ENCODE peak calls at places on chromosomes 1 and 21, in five cellular contexts. One of them, this sample, is unnamed. For H3K4me1, the result is how much of the 10 kb centered on the place peaks cover.

GRCh38 chr21:40732998-40733397 is 114.0 kb downstream of the DSCAM start:
- DNase-seq in stomach: no peak
- DNase-seq in upper lobe of right lung: no peak
- DNase-seq in CD4-positive, alpha-beta memory T cell: no peak
- DNase-seq in lower lobe of right lung: no peak
- DNase-seq in this sample: no peak

GRCh38 chr1:154730251-154730650 is 122.3 kb upstream of the ADAR start:
- DNase-seq in stomach: no peak
- DNase-seq in upper lobe of right lung: no peak
- DNase-seq in CD4-positive, alpha-beta memory T cell: no peak
- DNase-seq in lower lobe of right lung: no peak
- DNase-seq in this sample: no peak

GRCh38 chr1:151851886-151852285 is 1.6 kb downstream of the THEM5 start:
- DNase-seq in stomach: no peak
- DNase-seq in upper lobe of right lung: no peak
- DNase-seq in CD4-positive, alpha-beta memory T cell: no peak
- DNase-seq in lower lobe of right lung: no peak
- DNase-seq in this sample: no peak

GRCh38 chr1:226349801-226350503 is 41.0 kb upstream of the LIN9 start:
- DNase-seq in stomach: peak
- DNase-seq in upper lobe of right lung: no peak
- DNase-seq in CD4-positive, alpha-beta memory T cell: no peak
- DNase-seq in lower lobe of right lung: no peak
- DNase-seq in this sample: peak

GRCh38 chr1:40699787-40700186 is 8.3 kb downstream of the NFYC start:
- DNase-seq in stomach: no peak
- DNase-seq in upper lobe of right lung: no peak
- DNase-seq in CD4-positive, alpha-beta memory T cell: no peak
- DNase-seq in lower lobe of right lung: no peak
- DNase-seq in this sample: no peak

GRCh38 chr1:211013346-211014240 is 120.4 kb downstream of the KCNH1 start:
- DNase-seq in stomach: no peak
- DNase-seq in upper lobe of right lung: no peak
- DNase-seq in CD4-positive, alpha-beta memory T cell: no peak
- DNase-seq in lower lobe of right lung: no peak
- DNase-seq in this sample: no peak

GRCh38 chr1:64087768-64088167 is 115.7 kb upstream of the UBE2U start:
- DNase-seq in stomach: no peak
- DNase-seq in upper lobe of right lung: no peak
- DNase-seq in CD4-positive, alpha-beta memory T cell: no peak
- DNase-seq in lower lobe of right lung: no peak
- DNase-seq in this sample: no peak

GRCh38 chr1:29824025-29824424 is 587.7 kb downstream of the PTPRU start:
- DNase-seq in stomach: peak
- DNase-seq in upper lobe of right lung: no peak
- DNase-seq in CD4-positive, alpha-beta memory T cell: no peak
- DNase-seq in lower lobe of right lung: no peak
- DNase-seq in this sample: no peak

GRCh38 chr1:110548381-110548780 is 29.4 kb upstream of the KCNA10 start:
- DNase-seq in stomach: peak
- DNase-seq in upper lobe of right lung: no peak
- DNase-seq in CD4-positive, alpha-beta memory T cell: no peak
- DNase-seq in lower lobe of right lung: no peak
- DNase-seq in this sample: no peak

GRCh38 chr1:94535879-94536278 is 5.7 kb downstream of the F3 start:
- DNase-seq in stomach: no peak
- DNase-seq in upper lobe of right lung: no peak
- DNase-seq in CD4-positive, alpha-beta memory T cell: no peak
- DNase-seq in lower lobe of right lung: no peak
- DNase-seq in this sample: no peak

GRCh38 chr1:102897537-102897936 is 210.8 kb downstream of the COL11A1 start:
- DNase-seq in stomach: no peak
- DNase-seq in upper lobe of right lung: no peak
- DNase-seq in CD4-positive, alpha-beta memory T cell: no peak
- DNase-seq in lower lobe of right lung: no peak
- DNase-seq in this sample: no peak

GRCh38 chr1:58763214-58763613 is 20.6 kb downstream of the JUN start:
- DNase-seq in stomach: no peak
- DNase-seq in upper lobe of right lung: no peak
- DNase-seq in CD4-positive, alpha-beta memory T cell: no peak
- DNase-seq in lower lobe of right lung: no peak
- DNase-seq in this sample: no peak

GRCh38 chr1:8219530-8219929 is 98.4 kb upstream of the SLC45A1 start:
- DNase-seq in stomach: no peak
- DNase-seq in upper lobe of right lung: no peak
- DNase-seq in CD4-positive, alpha-beta memory T cell: no peak
- DNase-seq in lower lobe of right lung: no peak
- DNase-seq in this sample: no peak

GRCh38 chr21:15514073-15514946 is 215.5 kb upstream of the USP25 start:
- DNase-seq in stomach: no peak
- DNase-seq in upper lobe of right lung: no peak
- DNase-seq in CD4-positive, alpha-beta memory T cell: peak
- DNase-seq in lower lobe of right lung: no peak
- DNase-seq in this sample: peak

GRCh38 chr1:172746091-172746949 is 87.4 kb downstream of the FASLG start:
- DNase-seq in stomach: no peak
- DNase-seq in upper lobe of right lung: no peak
- DNase-seq in CD4-positive, alpha-beta memory T cell: peak
- DNase-seq in lower lobe of right lung: no peak
- DNase-seq in this sample: peak

GRCh38 chr1:237119091-237119490 is 77.1 kb downstream of the RYR2 start:
- DNase-seq in stomach: no peak
- DNase-seq in upper lobe of right lung: no peak
- DNase-seq in CD4-positive, alpha-beta memory T cell: no peak
- DNase-seq in lower lobe of right lung: no peak
- DNase-seq in this sample: no peak

GRCh38 chr1:234980657-234981396 is 147.8 kb downstream of the TOMM20 start:
- DNase-seq in stomach: peak
- DNase-seq in upper lobe of right lung: peak
- DNase-seq in CD4-positive, alpha-beta memory T cell: peak
- DNase-seq in lower lobe of right lung: peak
- DNase-seq in this sample: peak

GRCh38 chr1:234978397-234979291 is 150.0 kb downstream of the TOMM20 start:
- DNase-seq in stomach: peak
- DNase-seq in upper lobe of right lung: peak
- DNase-seq in CD4-positive, alpha-beta memory T cell: peak
- DNase-seq in lower lobe of right lung: peak
- DNase-seq in this sample: peak

GRCh38 chr1:234981758-234982157 is 146.9 kb downstream of the TOMM20 start:
- DNase-seq in stomach: no peak
- DNase-seq in upper lobe of right lung: no peak
- DNase-seq in CD4-positive, alpha-beta memory T cell: no peak
- DNase-seq in lower lobe of right lung: no peak
- DNase-seq in this sample: no peak

GRCh38 chr1:234979316-234980223 is 149.1 kb downstream of the TOMM20 start:
- DNase-seq in stomach: no peak
- DNase-seq in upper lobe of right lung: no peak
- DNase-seq in CD4-positive, alpha-beta memory T cell: peak
- DNase-seq in lower lobe of right lung: no peak
- DNase-seq in this sample: no peak

GRCh38 chr1:234980224-234980656 is 148.4 kb downstream of the TOMM20 start:
- DNase-seq in stomach: no peak
- DNase-seq in upper lobe of right lung: no peak
- DNase-seq in CD4-positive, alpha-beta memory T cell: no peak
- DNase-seq in lower lobe of right lung: no peak
- DNase-seq in this sample: no peak
- H3K4me1 ChIP-seq in stomach: half or more
- H3K4me1 ChIP-seq in upper lobe of right lung: half or more
- H3K4me1 ChIP-seq in CD4-positive, alpha-beta memory T cell: half or more
- H3K4me1 ChIP-seq in lower lobe of right lung: half or more
- H3K4me1 ChIP-seq in this sample: under half

GRCh38 chr1:156751724-156752481 is 428 bp upstream of the HDGF start:
- DNase-seq in stomach: peak
- DNase-seq in upper lobe of right lung: peak
- DNase-seq in CD4-positive, alpha-beta memory T cell: peak
- DNase-seq in lower lobe of right lung: peak
- DNase-seq in this sample: peak

GRCh38 chr1:156754219-156754618 is 2.7 kb upstream of the HDGF start:
- DNase-seq in stomach: no peak
- DNase-seq in upper lobe of right lung: no peak
- DNase-seq in CD4-positive, alpha-beta memory T cell: no peak
- DNase-seq in lower lobe of right lung: no peak
- DNase-seq in this sample: no peak

GRCh38 chr1:156756355-156756754 is 4.9 kb upstream of the HDGF start:
- DNase-seq in stomach: no peak
- DNase-seq in upper lobe of right lung: no peak
- DNase-seq in CD4-positive, alpha-beta memory T cell: no peak
- DNase-seq in lower lobe of right lung: no peak
- DNase-seq in this sample: no peak

GRCh38 chr1:156752843-156753486 is 1.5 kb upstream of the HDGF start:
- DNase-seq in stomach: no peak
- DNase-seq in upper lobe of right lung: no peak
- DNase-seq in CD4-positive, alpha-beta memory T cell: no peak
- DNase-seq in lower lobe of right lung: peak
- DNase-seq in this sample: no peak

DNA sequence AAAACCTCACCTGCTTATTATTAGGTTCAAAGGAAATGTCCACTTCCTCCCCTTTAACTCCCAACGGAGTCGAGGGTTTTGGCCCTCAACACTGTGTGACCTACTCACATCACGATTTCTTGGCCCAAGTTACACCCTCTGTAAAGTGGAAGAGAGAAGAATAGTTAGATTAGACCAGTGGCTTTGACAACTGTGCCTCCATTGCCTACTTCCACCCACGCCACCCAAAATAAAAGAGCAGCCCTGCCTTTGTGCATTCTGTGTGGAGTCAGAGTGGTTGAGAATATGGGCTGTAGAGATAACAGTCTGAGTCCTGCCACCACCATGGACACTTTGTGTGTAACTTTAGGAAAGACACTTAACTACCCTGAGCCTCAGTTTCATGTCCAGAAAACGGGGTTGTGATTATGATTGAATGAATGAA is 4.1 kb upstream of the HDGF start:
- DNase-seq in stomach: no peak
- DNase-seq in upper lobe of right lung: no peak
- DNase-seq in CD4-positive, alpha-beta memory T cell: no peak
- DNase-seq in lower lobe of right lung: no peak
- DNase-seq in this sample: no peak
- H3K27ac ChIP-seq in stomach: no peak
- H3K27ac ChIP-seq in upper lobe of right lung: no peak
- H3K27ac ChIP-seq in CD4-positive, alpha-beta memory T cell: no peak
- H3K27ac ChIP-seq in lower lobe of right lung: no peak
- H3K27ac ChIP-seq in this sample: no peak

DNA sequence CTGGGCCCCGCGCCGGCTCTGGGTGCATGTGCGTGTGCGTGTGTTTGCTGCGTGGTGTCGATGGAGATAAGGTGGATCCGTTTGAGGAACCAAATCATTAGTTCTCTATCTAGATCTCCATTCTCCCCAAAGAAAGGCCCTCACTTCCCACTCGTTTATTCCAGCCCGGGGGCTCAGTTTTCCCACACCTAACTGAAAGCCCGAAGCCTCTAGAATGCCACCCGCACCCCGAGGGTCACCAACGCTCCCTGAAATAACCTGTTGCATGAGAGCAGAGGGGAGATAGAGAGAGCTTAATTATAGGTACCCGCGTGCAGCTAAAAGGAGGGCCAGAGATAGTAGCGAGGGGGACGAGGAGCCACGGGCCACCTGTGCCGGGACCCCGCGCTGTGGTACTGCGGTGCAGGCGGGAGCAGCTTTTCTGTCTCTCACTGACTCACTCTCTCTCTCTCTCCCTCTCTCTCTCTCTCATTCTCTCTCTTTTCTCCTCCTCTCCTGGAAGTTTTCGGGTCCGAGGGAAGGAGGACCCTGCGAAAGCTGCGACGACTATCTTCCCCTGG is 644 bp downstream of the OLIG2 start:
- DNase-seq in stomach: no peak
- DNase-seq in upper lobe of right lung: no peak
- DNase-seq in CD4-positive, alpha-beta memory T cell: no peak
- DNase-seq in lower lobe of right lung: no peak
- DNase-seq in this sample: no peak
- H3K4me3 ChIP-seq in stomach: no peak
- H3K4me3 ChIP-seq in upper lobe of right lung: no peak
- H3K4me3 ChIP-seq in CD4-positive, alpha-beta memory T cell: no peak
- H3K4me3 ChIP-seq in lower lobe of right lung: no peak
- H3K4me3 ChIP-seq in this sample: no peak

DNA sequence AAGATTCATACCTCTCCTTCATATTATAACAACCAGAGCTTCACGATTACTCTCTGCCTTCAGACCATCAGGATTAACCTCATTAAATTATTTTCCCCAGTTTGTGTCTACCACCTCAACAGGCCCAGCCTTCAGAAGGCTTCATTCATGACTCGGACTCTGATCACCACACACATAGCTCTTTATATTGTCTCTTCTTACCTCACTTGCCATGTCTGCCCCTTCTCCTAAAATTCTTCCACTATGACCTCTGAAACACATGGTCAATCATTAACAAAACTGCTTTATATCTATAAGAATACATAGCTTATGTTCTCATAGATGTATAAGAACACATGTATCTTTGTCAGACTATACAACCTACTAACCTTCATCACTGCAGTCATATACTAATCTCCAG is 79.8 kb downstream of the USP1 start:
- DNase-seq in stomach: no peak
- DNase-seq in upper lobe of right lung: no peak
- DNase-seq in CD4-positive, alpha-beta memory T cell: no peak
- DNase-seq in lower lobe of right lung: no peak
- DNase-seq in this sample: no peak
- H3K4me1 ChIP-seq in stomach: under half
- H3K4me1 ChIP-seq in upper lobe of right lung: under half
- H3K4me1 ChIP-seq in CD4-positive, alpha-beta memory T cell: under half
- H3K4me1 ChIP-seq in lower lobe of right lung: under half
- H3K4me1 ChIP-seq in this sample: under half

GRCh38 chr21:44749116-44749758 is 37.9 kb upstream of the TSPEAR start:
- DNase-seq in stomach: no peak
- DNase-seq in upper lobe of right lung: no peak
- DNase-seq in CD4-positive, alpha-beta memory T cell: no peak
- DNase-seq in lower lobe of right lung: no peak
- DNase-seq in this sample: no peak
- H3K27ac ChIP-seq in stomach: no peak
- H3K27ac ChIP-seq in upper lobe of right lung: no peak
- H3K27ac ChIP-seq in CD4-positive, alpha-beta memory T cell: no peak
- H3K27ac ChIP-seq in lower lobe of right lung: no peak
- H3K27ac ChIP-seq in this sample: no peak